ENCODE peak calls at places on chromosome 10, in nine cellular contexts. J, L, I, X, S, Y, N, O and W are unnamed samples.

GRCh38 chr10:8365935-8366911 is 311.7 kb downstream of the GATA3 start:
- DNase-seq in Y (no peak), S (peak; percentile 52), I (no peak), X (peak; percentile 84), L (peak; percentile 15), J (no peak), O (no peak), N (peak; percentile 39), W (no peak)

GRCh38 chr10:93392111-93392510 is 90.0 kb downstream of the MYOF start:
- DNase-seq in O (no peak), N (no peak), I (no peak), X (no peak), L (no peak), Y (no peak), J (no peak), S (no peak), W (no peak)

GRCh38 chr10:188546-188945 is 53.3 kb downstream of the ZMYND11 start:
- DNase-seq in S (no peak), I (no peak), N (no peak), L (peak; percentile 25), Y (no peak), O (no peak), X (no peak), J (no peak), W (no peak)

GRCh38 chr10:21771219-21771618 is 232.3 kb downstream of the DNAJC1 start:
- DNase-seq in S (no peak), J (no peak), L (no peak), O (no peak), X (no peak), N (no peak), Y (no peak), I (no peak), W (no peak)

GRCh38 chr10:115606081-115606480 is 512.9 kb downstream of the ATRNL1 start:
- DNase-seq in S (no peak), Y (no peak), I (no peak), N (no peak), J (no peak), L (no peak), O (no peak), X (no peak), W (no peak)

GRCh38 chr10:58741673-58742072 is 229.0 kb downstream of the BICC1 start:
- DNase-seq in O (no peak), Y (no peak), X (no peak), I (no peak), J (no peak), N (no peak), S (no peak), L (no peak), W (no peak)

GRCh38 chr10:36202861-36203260 is 560.8 kb upstream of the FZD8 start:
- DNase-seq in X (no peak), Y (no peak), J (no peak), N (no peak), I (no peak), L (peak; percentile 23), O (no peak), S (no peak), W (no peak)

GRCh38 chr10:547591-548081 is 141.8 kb downstream of the DIP2C start:
- DNase-seq in L (no peak), O (no peak), X (no peak), I (no peak), Y (no peak), N (no peak), S (no peak), J (peak; percentile 45), W (no peak)

GRCh38 chr10:14362098-14362497 is 31.4 kb upstream of the FRMD4A start:
- DNase-seq in O (no peak), L (no peak), I (no peak), N (no peak), X (no peak), Y (no peak), S (no peak), J (no peak), W (no peak)

GRCh38 chr10:49119746-49120145 is 4.4 kb upstream of the VSTM4 start:
- DNase-seq in J (no peak), L (peak; percentile 65), O (no peak), N (no peak), X (no peak), I (no peak), Y (no peak), S (no peak), W (no peak)

GRCh38 chr10:95756061-95756751 is at the start of gene ENTPD1:
- DNase-seq in Y (no peak), J (no peak), I (peak; percentile 15), X (no peak), N (no peak), O (no peak), S (no peak), L (no peak), W (no peak)

GRCh38 chr10:19904202-19904661 is 88.0 kb downstream of the PLXDC2 start:
- DNase-seq in O (no peak), L (peak; percentile 10), N (no peak), S (no peak), Y (no peak), J (no peak), X (no peak), I (no peak), W (no peak)

GRCh38 chr10:93006435-93007039 is 54.1 kb upstream of the CYP26C1 start:
- DNase-seq in J (no peak), S (no peak), N (no peak), X (peak; percentile 63), L (peak; percentile 75), Y (no peak), O (no peak), I (peak; percentile 63), W (no peak)

GRCh38 chr10:132113206-132113605 is 47.5 kb downstream of the JAKMIP3 start:
- DNase-seq in O (no peak), S (peak; percentile 17), I (no peak), N (no peak), Y (no peak), L (no peak), X (no peak), J (no peak), W (no peak)

GRCh38 chr10:60615551-60615950 is 162.7 kb upstream of the CDK1 start:
- DNase-seq in Y (no peak), J (no peak), L (no peak), N (no peak), O (no peak), X (no peak), I (no peak), S (no peak), W (no peak)

GRCh38 chr10:2508971-2509605 is 558.3 kb upstream of the PFKP start:
- DNase-seq in J (no peak), Y (no peak), N (no peak), S (no peak), O (no peak), X (peak; percentile 18), I (no peak), L (peak; percentile 33), W (no peak)

GRCh38 chr10:116880716-116881440 is 31.6 kb downstream of the ENO4 start:
- DNase-seq in S (no peak), L (peak; percentile 34), J (no peak), O (no peak), X (no peak), I (peak; percentile 56), Y (no peak), N (no peak), W (no peak)

DNA sequence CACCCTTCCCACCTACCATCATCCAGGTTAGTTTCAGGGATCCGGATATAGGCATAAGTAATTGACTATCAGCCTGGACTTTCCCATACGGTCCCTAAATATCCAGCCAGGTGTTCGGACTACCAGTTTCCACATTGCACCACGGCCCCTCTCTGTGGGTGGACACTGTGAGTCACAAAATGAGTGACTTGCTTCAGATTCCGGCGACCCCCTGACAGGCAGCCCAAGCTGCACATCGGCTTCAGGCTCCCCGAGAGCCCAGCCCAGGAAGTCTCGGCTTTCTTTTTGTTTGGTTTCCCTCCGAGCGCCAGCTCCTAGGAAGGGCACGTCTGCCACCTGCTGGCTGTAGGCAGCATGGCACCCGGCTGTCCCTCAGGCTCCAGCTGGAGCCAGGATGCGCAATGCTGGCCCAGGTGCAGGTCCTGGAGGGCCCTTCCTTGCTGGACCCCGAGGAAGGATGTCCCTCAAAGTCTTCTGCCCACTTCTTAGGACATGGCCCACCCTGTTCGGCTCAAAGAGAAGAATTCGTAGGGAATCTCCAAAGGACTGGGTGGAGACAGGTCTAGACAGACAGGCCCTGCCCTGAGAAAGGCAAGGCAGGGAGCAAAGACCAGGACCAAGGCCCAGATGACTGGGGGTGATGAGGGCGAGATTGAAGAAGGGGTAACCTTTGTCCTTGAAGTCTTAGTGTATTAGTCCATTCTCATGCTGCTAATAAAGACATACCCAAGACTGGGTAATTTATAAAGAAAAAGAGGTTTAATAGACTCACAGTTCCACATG is 10.6 kb downstream of the HABP2 start:
- DNase-seq in N (peak; percentile 43), X (peak; percentile 89), J (peak; percentile 70), L (peak; percentile 85), I (peak; percentile 91), S (peak; percentile 87), Y (peak; percentile 66), O (peak; percentile 59), W (peak; percentile 78)
- H3K27ac ChIP-seq in N (no peak overlapping the region), X (peak overlapping the region; percentile 10), J (no peak overlapping the region), L (no peak overlapping the region), I (no peak overlapping the region), S (peak overlapping the region; percentile 66), Y (no peak overlapping the region), O (no peak overlapping the region), W (no peak overlapping the region)

GRCh38 chr10:110115784-110116520 is 91.5 kb upstream of the MXI1 start:
- DNase-seq in I (no peak), X (no peak), J (no peak), L (no peak), Y (no peak), N (no peak), O (no peak), S (no peak), W (no peak)
- H3K36me3 ChIP-seq in I (peaks cover 26% of the 10 kb centered on the region), X (no peaks in the 10 kb centered on the region), J (peaks cover 5% of the 10 kb centered on the region), L (peaks cover 57% of the 10 kb centered on the region), Y (no peaks in the 10 kb centered on the region), N (no peaks in the 10 kb centered on the region), O (no peaks in the 10 kb centered on the region), S (peaks cover 78% of the 10 kb centered on the region), W (peaks cover 4% of the 10 kb centered on the region)

DNA sequence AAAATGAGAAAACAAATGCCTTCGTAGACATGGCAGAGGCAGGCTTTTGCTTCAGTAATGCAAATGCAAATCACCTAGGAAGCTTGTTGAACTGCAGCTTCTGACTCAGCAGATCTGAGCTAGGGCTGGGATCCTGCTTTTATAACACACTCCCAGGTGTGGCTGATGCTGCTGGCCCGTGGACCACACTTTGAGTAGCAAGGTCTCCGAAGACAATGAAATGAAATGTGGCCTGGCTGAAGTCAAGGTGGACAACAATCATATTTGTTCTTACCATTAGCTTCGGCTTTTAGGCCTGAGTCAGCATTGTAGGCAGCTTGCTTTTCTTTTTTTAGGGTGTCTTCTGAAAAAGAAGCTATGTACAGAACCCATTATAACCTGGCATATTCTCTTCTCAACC is 26.3 kb downstream of the COL17A1 start:
- DNase-seq in I (no peak), Y (no peak), J (no peak), X (peak; percentile 32), N (no peak), O (no peak), L (no peak), S (no peak), W (no peak)
- H3K27ac ChIP-seq in I (no peak overlapping the region), Y (no peak overlapping the region), J (no peak overlapping the region), X (no peak overlapping the region), N (no peak overlapping the region), O (no peak overlapping the region), L (no peak overlapping the region), S (no peak overlapping the region), W (no peak overlapping the region)

DNA sequence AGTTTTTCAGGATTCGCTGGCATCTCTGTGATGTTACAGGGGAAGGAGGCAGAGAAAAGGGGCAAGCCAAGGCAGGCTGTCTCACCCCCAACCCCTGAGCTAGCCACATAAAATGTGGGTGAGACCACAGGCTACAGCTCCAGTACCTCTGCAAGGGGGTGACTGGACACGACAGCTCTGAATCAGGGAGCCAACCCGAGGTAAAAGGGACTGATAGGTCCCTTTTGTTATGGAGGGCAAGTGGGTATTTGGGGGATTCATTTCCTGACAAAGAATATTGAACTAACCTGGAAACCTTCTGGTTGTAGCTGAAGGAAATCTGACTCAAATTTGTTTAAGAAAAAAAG is 67.2 kb downstream of the TACR2 start:
- DNase-seq in N (no peak), X (no peak), L (no peak), O (no peak), I (no peak), S (no peak), Y (no peak), J (no peak), W (no peak)
- H3K36me3 ChIP-seq in N (no peaks in the 10 kb centered on the region), X (no peaks in the 10 kb centered on the region), L (peaks cover 1% of the 10 kb centered on the region), O (no peaks in the 10 kb centered on the region), I (no peaks in the 10 kb centered on the region), S (peaks cover 22% of the 10 kb centered on the region), Y (no peaks in the 10 kb centered on the region), J (no peaks in the 10 kb centered on the region), W (peaks cover 12% of the 10 kb centered on the region)